ENCODE peak calls at places on chromosomes 11 and 22, in four cellular contexts. One of them, this sample, is unnamed.

GRCh38 chr11:121304750-121305149 is 12.2 kb downstream of the SC5D start:
- ATAC-seq in HepG2: no peak
- ATAC-seq in upper lobe of left lung: no peak
- ATAC-seq in Panc1: no peak
- ATAC-seq in this sample: no peak

GRCh38 chr11:8839306-8839956 is 71.6 kb upstream of the AKIP1 start:
- ATAC-seq in HepG2: no peak
- ATAC-seq in upper lobe of left lung: peak; percentile 6
- ATAC-seq in Panc1: peak; percentile 11
- ATAC-seq in this sample: no peak

GRCh38 chr11:33376331-33377099 is 119.3 kb downstream of the HIPK3 start:
- ATAC-seq in HepG2: peak; percentile 68
- ATAC-seq in upper lobe of left lung: no peak
- ATAC-seq in Panc1: peak; percentile 69
- ATAC-seq in this sample: peak; percentile 14

GRCh38 chr11:109552376-109552775 is 130.4 kb downstream of the C11orf87 start:
- ATAC-seq in HepG2: no peak
- ATAC-seq in upper lobe of left lung: no peak
- ATAC-seq in Panc1: no peak
- ATAC-seq in this sample: no peak

GRCh38 chr11:106986261-106986660 is 32.0 kb downstream of the GUCY1A2 start:
- ATAC-seq in HepG2: no peak
- ATAC-seq in upper lobe of left lung: no peak
- ATAC-seq in Panc1: no peak
- ATAC-seq in this sample: peak; percentile 49

GRCh38 chr11:7974668-7975067 is 9.4 kb upstream of the NLRP10 start:
- ATAC-seq in HepG2: no peak
- ATAC-seq in upper lobe of left lung: no peak
- ATAC-seq in Panc1: no peak
- ATAC-seq in this sample: no peak

GRCh38 chr22:45638197-45638596 is 33.4 kb upstream of the ATXN10 start:
- ATAC-seq in HepG2: no peak
- ATAC-seq in upper lobe of left lung: no peak
- ATAC-seq in Panc1: no peak
- ATAC-seq in this sample: no peak

GRCh38 chr11:102155676-102156075 is 45.4 kb downstream of the YAP1 start:
- ATAC-seq in HepG2: no peak
- ATAC-seq in upper lobe of left lung: no peak
- ATAC-seq in Panc1: no peak
- ATAC-seq in this sample: no peak

GRCh38 chr11:26134481-26135355 is 197.2 kb upstream of the ANO3 start:
- ATAC-seq in HepG2: peak; percentile 63
- ATAC-seq in upper lobe of left lung: no peak
- ATAC-seq in Panc1: no peak
- ATAC-seq in this sample: no peak

GRCh38 chr11:64862914-64863313 is 15.5 kb downstream of the EHD1 start:
- ATAC-seq in HepG2: no peak
- ATAC-seq in upper lobe of left lung: no peak
- ATAC-seq in Panc1: no peak
- ATAC-seq in this sample: no peak

GRCh38 chr22:42793848-42794405 is 63.1 kb downstream of the ARFGAP3 start:
- ATAC-seq in HepG2: peak; percentile 14
- ATAC-seq in upper lobe of left lung: peak; percentile 29
- ATAC-seq in Panc1: no peak
- ATAC-seq in this sample: no peak

GRCh38 chr22:42792909-42793847 is 63.9 kb downstream of the ARFGAP3 start:
- ATAC-seq in HepG2: peak; percentile 36
- ATAC-seq in upper lobe of left lung: no peak
- ATAC-seq in Panc1: peak; percentile 16
- ATAC-seq in this sample: no peak

GRCh38 chr22:42794551-42795510 is 62.2 kb downstream of the ARFGAP3 start:
- ATAC-seq in HepG2: peak; percentile 57
- ATAC-seq in upper lobe of left lung: no peak
- ATAC-seq in Panc1: peak; percentile 44
- ATAC-seq in this sample: no peak

GRCh38 chr22:42791721-42792452 is 65.2 kb downstream of the ARFGAP3 start:
- ATAC-seq in HepG2: peak; percentile 10
- ATAC-seq in upper lobe of left lung: no peak
- ATAC-seq in Panc1: no peak
- ATAC-seq in this sample: peak; percentile 48

GRCh38 chr22:42792453-42792908 is 64.6 kb downstream of the ARFGAP3 start:
- ATAC-seq in HepG2: peak; percentile 7
- ATAC-seq in upper lobe of left lung: no peak
- ATAC-seq in Panc1: no peak
- ATAC-seq in this sample: no peak
- H3K4me1 ChIP-seq in HepG2: peaks cover 41% of the 10 kb centered on the region
- H3K4me1 ChIP-seq in upper lobe of left lung: peaks cover 3% of the 10 kb centered on the region
- H3K4me1 ChIP-seq in Panc1: no peaks in the 10 kb centered on the region
- H3K4me1 ChIP-seq in this sample: peaks cover 41% of the 10 kb centered on the region

GRCh38 chr11:43925063-43925931 is 17.1 kb upstream of the C11orf96 start:
- ATAC-seq in HepG2: no peak
- ATAC-seq in upper lobe of left lung: no peak
- ATAC-seq in Panc1: no peak
- ATAC-seq in this sample: no peak

GRCh38 chr11:43927070-43927469 is 15.4 kb upstream of the C11orf96 start:
- ATAC-seq in HepG2: no peak
- ATAC-seq in upper lobe of left lung: no peak
- ATAC-seq in Panc1: no peak
- ATAC-seq in this sample: no peak

GRCh38 chr11:43924112-43924855 is 18.2 kb upstream of the C11orf96 start:
- ATAC-seq in HepG2: no peak
- ATAC-seq in upper lobe of left lung: no peak
- ATAC-seq in Panc1: no peak
- ATAC-seq in this sample: no peak

GRCh38 chr11:43927925-43928707 is 14.3 kb upstream of the C11orf96 start:
- ATAC-seq in HepG2: no peak
- ATAC-seq in upper lobe of left lung: no peak
- ATAC-seq in Panc1: no peak
- ATAC-seq in this sample: no peak

DNA sequence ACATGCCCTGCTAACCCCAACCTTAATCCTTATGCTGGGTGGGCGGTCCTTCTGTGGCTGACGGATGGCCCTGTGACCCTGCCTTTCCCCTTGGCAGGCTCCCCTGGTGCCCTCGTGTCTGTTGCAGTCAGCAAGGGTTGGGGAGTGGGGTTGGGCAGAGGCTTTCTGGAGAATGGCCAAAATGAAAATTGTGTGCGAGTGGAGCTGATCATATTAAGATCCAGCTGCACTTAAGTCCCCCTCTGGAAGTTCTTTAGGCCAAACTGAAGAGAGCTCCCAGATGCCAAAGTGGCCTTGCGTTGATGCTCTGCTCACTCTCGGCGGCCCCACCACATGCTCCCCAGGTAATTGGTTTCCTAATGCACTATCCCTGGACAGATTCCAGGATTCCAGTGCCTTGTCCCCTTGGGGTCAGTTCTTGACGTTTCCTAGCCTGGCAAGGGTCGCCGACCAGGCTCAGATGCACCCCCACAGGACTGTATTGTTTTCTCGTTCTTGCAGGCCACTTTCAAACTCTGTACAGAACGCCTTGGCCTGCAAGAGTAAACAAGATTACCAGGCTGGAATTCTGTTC is 16.4 kb upstream of the C11orf96 start:
- ATAC-seq in HepG2: no peak
- ATAC-seq in upper lobe of left lung: no peak
- ATAC-seq in Panc1: no peak
- ATAC-seq in this sample: no peak
- TF ChIP-seq POLR2AphosphoS5 in HepG2: no peak
- TF ChIP-seq POLR2AphosphoS5 in upper lobe of left lung: no peak
- TF ChIP-seq POLR2AphosphoS5 in Panc1: no peak
- TF ChIP-seq POLR2AphosphoS5 in this sample: peak; percentile 10

GRCh38 chr11:1478011-1478410 is 8.6 kb downstream of the MOB2 start:
- ATAC-seq in HepG2: no peak
- ATAC-seq in upper lobe of left lung: no peak
- ATAC-seq in Panc1: no peak
- ATAC-seq in this sample: no peak
- H3K27ac ChIP-seq in HepG2: no peak overlapping the region
- H3K27ac ChIP-seq in upper lobe of left lung: no peak overlapping the region
- H3K27ac ChIP-seq in Panc1: no peak overlapping the region
- H3K27ac ChIP-seq in this sample: peak overlapping the region; percentile 95

DNA sequence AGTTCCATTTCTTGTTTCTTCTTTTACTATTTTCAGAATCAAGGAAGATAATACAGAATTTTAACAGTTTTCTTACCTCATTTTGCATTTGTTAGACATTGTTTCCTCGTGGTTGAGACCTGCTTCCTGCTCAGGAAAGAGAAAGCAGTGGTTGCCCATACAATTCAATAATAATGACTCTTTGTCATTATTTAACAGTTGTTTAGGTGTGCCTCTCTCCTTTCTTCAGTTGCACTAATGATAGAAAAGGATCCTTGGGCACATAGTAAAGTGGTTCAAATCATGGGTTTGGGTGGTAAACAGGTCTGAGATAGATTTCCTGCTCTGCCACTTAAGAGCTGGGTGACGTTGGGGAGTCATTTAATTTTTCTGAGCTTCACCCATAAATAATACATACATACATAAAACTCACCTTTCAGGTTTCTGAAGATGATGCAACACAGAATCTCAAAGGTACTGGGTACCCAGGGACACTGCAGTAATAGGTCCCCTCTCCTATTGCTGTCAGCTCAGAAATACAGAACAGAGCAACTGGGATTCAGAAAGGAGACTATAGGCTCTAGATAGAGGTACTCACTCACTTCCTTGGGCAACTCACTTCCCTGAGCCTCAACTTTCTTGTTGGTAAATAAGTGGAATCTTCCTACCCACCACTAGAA is 34.8 kb downstream of the CD44 start:
- ATAC-seq in HepG2: no peak
- ATAC-seq in upper lobe of left lung: no peak
- ATAC-seq in Panc1: no peak
- ATAC-seq in this sample: no peak
- H3K4me1 ChIP-seq in HepG2: peaks cover 20% of the 10 kb centered on the region
- H3K4me1 ChIP-seq in upper lobe of left lung: peaks cover 56% of the 10 kb centered on the region
- H3K4me1 ChIP-seq in Panc1: peaks cover 95% of the 10 kb centered on the region
- H3K4me1 ChIP-seq in this sample: peaks cover 46% of the 10 kb centered on the region

GRCh38 chr11:862704-863388 is 20.2 kb downstream of the TSPAN4 start:
- ATAC-seq in HepG2: no peak
- ATAC-seq in upper lobe of left lung: no peak
- ATAC-seq in Panc1: no peak
- ATAC-seq in this sample: no peak

GRCh38 chr11:862028-862703 is 19.5 kb downstream of the TSPAN4 start:
- ATAC-seq in HepG2: no peak
- ATAC-seq in upper lobe of left lung: peak; percentile 1
- ATAC-seq in Panc1: peak; percentile 7
- ATAC-seq in this sample: peak; percentile 4

GRCh38 chr11:859394-860131 is 16.9 kb downstream of the TSPAN4 start:
- ATAC-seq in HepG2: peak; percentile 4
- ATAC-seq in upper lobe of left lung: no peak
- ATAC-seq in Panc1: peak; percentile 8
- ATAC-seq in this sample: peak; percentile 73

GRCh38 chr11:860238-861104 is 17.8 kb downstream of the TSPAN4 start:
- ATAC-seq in HepG2: no peak
- ATAC-seq in upper lobe of left lung: no peak
- ATAC-seq in Panc1: peak; percentile 7
- ATAC-seq in this sample: no peak

GRCh38 chr11:861105-861479 is 18.4 kb downstream of the TSPAN4 start:
- ATAC-seq in HepG2: no peak
- ATAC-seq in upper lobe of left lung: no peak
- ATAC-seq in Panc1: no peak
- ATAC-seq in this sample: no peak
- TF ChIP-seq POLR2AphosphoS5 in HepG2: no peak
- TF ChIP-seq POLR2AphosphoS5 in upper lobe of left lung: no peak
- TF ChIP-seq POLR2AphosphoS5 in Panc1: no peak
- TF ChIP-seq POLR2AphosphoS5 in this sample: no peak

GRCh38 chr11:120011836-120012235 is 126.1 kb downstream of the TRIM29 start:
- ATAC-seq in HepG2: no peak
- ATAC-seq in upper lobe of left lung: no peak
- ATAC-seq in Panc1: no peak
- ATAC-seq in this sample: no peak
- H3K27ac ChIP-seq in HepG2: no peak overlapping the region
- H3K27ac ChIP-seq in upper lobe of left lung: no peak overlapping the region
- H3K27ac ChIP-seq in Panc1: no peak overlapping the region
- H3K27ac ChIP-seq in this sample: no peak overlapping the region

GRCh38 chr11:133946541-133947297 is 10.0 kb downstream of the IGSF9B start:
- ATAC-seq in HepG2: peak; percentile 40
- ATAC-seq in upper lobe of left lung: no peak
- ATAC-seq in Panc1: peak; percentile 36
- ATAC-seq in this sample: peak; percentile 14
- H3K4me1 ChIP-seq in HepG2: no peaks in the 10 kb centered on the region
- H3K4me1 ChIP-seq in upper lobe of left lung: peaks cover 15% of the 10 kb centered on the region
- H3K4me1 ChIP-seq in Panc1: peaks cover 6% of the 10 kb centered on the region
- H3K4me1 ChIP-seq in this sample: peaks cover 97% of the 10 kb centered on the region

GRCh38 chr11:90823446-90823845 is 600.6 kb upstream of the CHORDC1 start:
- ATAC-seq in HepG2: no peak
- ATAC-seq in upper lobe of left lung: no peak
- ATAC-seq in Panc1: no peak
- ATAC-seq in this sample: no peak

GRCh38 chr11:90818196-90818735 is 595.4 kb upstream of the CHORDC1 start:
- ATAC-seq in HepG2: no peak
- ATAC-seq in upper lobe of left lung: no peak
- ATAC-seq in Panc1: no peak
- ATAC-seq in this sample: no peak
- TF ChIP-seq POLR2AphosphoS5 in HepG2: no peak
- TF ChIP-seq POLR2AphosphoS5 in upper lobe of left lung: no peak
- TF ChIP-seq POLR2AphosphoS5 in Panc1: no peak
- TF ChIP-seq POLR2AphosphoS5 in this sample: no peak

GRCh38 chr11:117178210-117179034 is at the start of gene SIDT2:
- ATAC-seq in HepG2: peak; percentile 90
- ATAC-seq in upper lobe of left lung: peak; percentile 96
- ATAC-seq in Panc1: peak; percentile 96
- ATAC-seq in this sample: peak; percentile 96

GRCh38 chr11:117180020-117180419 is 1.5 kb downstream of the SIDT2 start:
- ATAC-seq in HepG2: peak; percentile 0
- ATAC-seq in upper lobe of left lung: no peak
- ATAC-seq in Panc1: no peak
- ATAC-seq in this sample: no peak

GRCh38 chr11:117177534-117178209 is 871 bp upstream of the SIDT2 start:
- ATAC-seq in HepG2: no peak
- ATAC-seq in upper lobe of left lung: no peak
- ATAC-seq in Panc1: no peak
- ATAC-seq in this sample: no peak

GRCh38 chr11:117180661-117181585 is 2.4 kb downstream of the SIDT2 start:
- ATAC-seq in HepG2: peak; percentile 53
- ATAC-seq in upper lobe of left lung: peak; percentile 59
- ATAC-seq in Panc1: no peak
- ATAC-seq in this sample: peak; percentile 40

GRCh38 chr11:117179048-117179999 is 781 bp downstream of the SIDT2 start:
- ATAC-seq in HepG2: peak; percentile 70
- ATAC-seq in upper lobe of left lung: peak; percentile 56
- ATAC-seq in Panc1: peak; percentile 67
- ATAC-seq in this sample: peak; percentile 42
- H3K27ac ChIP-seq in HepG2: peak overlapping the region; percentile 73
- H3K27ac ChIP-seq in upper lobe of left lung: peak overlapping the region; percentile 99
- H3K27ac ChIP-seq in Panc1: peak overlapping the region; percentile 86
- H3K27ac ChIP-seq in this sample: peak overlapping the region; percentile 97

GRCh38 chr11:117461396-117462182 is 133.9 kb downstream of the CEP164 start:
- ATAC-seq in HepG2: no peak
- ATAC-seq in upper lobe of left lung: no peak
- ATAC-seq in Panc1: no peak
- ATAC-seq in this sample: no peak
- H3K4me1 ChIP-seq in HepG2: no peaks in the 10 kb centered on the region
- H3K4me1 ChIP-seq in upper lobe of left lung: no peaks in the 10 kb centered on the region
- H3K4me1 ChIP-seq in Panc1: no peaks in the 10 kb centered on the region
- H3K4me1 ChIP-seq in this sample: no peaks in the 10 kb centered on the region